ENCODE peak calls at places on chromosomes 5 and 9, in five cellular contexts. One of them, this sample, is unnamed.

GRCh38 chr5:95806687-95807086 is 15.8 kb downstream of the GLRX start:
- DNase-seq in fibroblast of lung: no peak
- DNase-seq in right lobe of liver: no peak
- DNase-seq in progenitor cell of endocrine pancreas: no peak
- DNase-seq in uterus: no peak
- DNase-seq in this sample: no peak

GRCh38 chr9:135077497-135078200 is 9.8 kb upstream of the OLFM1 start:
- DNase-seq in fibroblast of lung: no peak
- DNase-seq in uterus: no peak
- DNase-seq in right lobe of liver: peak
- DNase-seq in progenitor cell of endocrine pancreas: peak
- DNase-seq in this sample: peak

GRCh38 chr5:141846031-141846430 is 32.2 kb downstream of the PCDH1 start:
- DNase-seq in fibroblast of lung: peak
- DNase-seq in uterus: no peak
- DNase-seq in right lobe of liver: no peak
- DNase-seq in progenitor cell of endocrine pancreas: no peak
- DNase-seq in this sample: peak

GRCh38 chr5:95406426-95407093 is 15.4 kb downstream of the FAM81B start:
- DNase-seq in fibroblast of lung: no peak
- DNase-seq in right lobe of liver: no peak
- DNase-seq in uterus: no peak
- DNase-seq in progenitor cell of endocrine pancreas: no peak
- DNase-seq in this sample: peak

GRCh38 chr9:76086521-76086920 is 196.0 kb downstream of the PCSK5 start:
- DNase-seq in progenitor cell of endocrine pancreas: no peak
- DNase-seq in uterus: no peak
- DNase-seq in right lobe of liver: no peak
- DNase-seq in fibroblast of lung: peak
- DNase-seq in this sample: peak

GRCh38 chr9:20684865-20685696 is 1.0 kb downstream of the FOCAD start:
- DNase-seq in right lobe of liver: no peak
- DNase-seq in fibroblast of lung: peak
- DNase-seq in progenitor cell of endocrine pancreas: no peak
- DNase-seq in uterus: no peak
- DNase-seq in this sample: peak

GRCh38 chr5:77935516-77936364 is 159.6 kb upstream of the TBCA start:
- DNase-seq in fibroblast of lung: peak
- DNase-seq in progenitor cell of endocrine pancreas: no peak
- DNase-seq in uterus: no peak
- DNase-seq in right lobe of liver: no peak
- DNase-seq in this sample: peak

GRCh38 chr9:82882133-82882532 is 180.8 kb downstream of the RASEF start:
- DNase-seq in uterus: no peak
- DNase-seq in right lobe of liver: no peak
- DNase-seq in fibroblast of lung: no peak
- DNase-seq in progenitor cell of endocrine pancreas: no peak
- DNase-seq in this sample: no peak

GRCh38 chr5:141825836-141826560 is 52.2 kb downstream of the PCDH1 start:
- DNase-seq in fibroblast of lung: peak
- DNase-seq in uterus: no peak
- DNase-seq in progenitor cell of endocrine pancreas: no peak
- DNase-seq in right lobe of liver: no peak
- DNase-seq in this sample: no peak

GRCh38 chr9:36815566-36816348 is 218.3 kb downstream of the PAX5 start:
- DNase-seq in uterus: no peak
- DNase-seq in right lobe of liver: peak
- DNase-seq in fibroblast of lung: no peak
- DNase-seq in progenitor cell of endocrine pancreas: no peak
- DNase-seq in this sample: no peak

GRCh38 chr9:134938346-134939079 is 20.8 kb upstream of the FCN1 start:
- DNase-seq in fibroblast of lung: no peak
- DNase-seq in right lobe of liver: no peak
- DNase-seq in uterus: no peak
- DNase-seq in progenitor cell of endocrine pancreas: no peak
- DNase-seq in this sample: no peak

GRCh38 chr5:172285226-172286143 is 1.9 kb upstream of the UBTD2 start:
- DNase-seq in fibroblast of lung: no peak
- DNase-seq in progenitor cell of endocrine pancreas: no peak
- DNase-seq in right lobe of liver: no peak
- DNase-seq in uterus: no peak
- DNase-seq in this sample: no peak

GRCh38 chr5:56481998-56482698 is 249.0 kb upstream of the ANKRD55 start:
- DNase-seq in fibroblast of lung: peak
- DNase-seq in right lobe of liver: no peak
- DNase-seq in progenitor cell of endocrine pancreas: no peak
- DNase-seq in uterus: no peak
- DNase-seq in this sample: no peak

GRCh38 chr5:102450313-102450990 is 48.3 kb downstream of the SLCO6A1 start:
- DNase-seq in right lobe of liver: no peak
- DNase-seq in fibroblast of lung: no peak
- DNase-seq in progenitor cell of endocrine pancreas: no peak
- DNase-seq in uterus: no peak
- DNase-seq in this sample: peak

GRCh38 chr9:77142366-77142765 is 35.0 kb upstream of the VPS13A start:
- DNase-seq in right lobe of liver: no peak
- DNase-seq in uterus: no peak
- DNase-seq in fibroblast of lung: no peak
- DNase-seq in progenitor cell of endocrine pancreas: no peak
- DNase-seq in this sample: no peak

GRCh38 chr9:4716163-4716562 is 24.8 kb downstream of the AK3 start:
- DNase-seq in progenitor cell of endocrine pancreas: no peak
- DNase-seq in fibroblast of lung: no peak
- DNase-seq in uterus: no peak
- DNase-seq in right lobe of liver: no peak
- DNase-seq in this sample: no peak

GRCh38 chr5:15073453-15073852 is 201.9 kb upstream of the ANKH start:
- DNase-seq in right lobe of liver: no peak
- DNase-seq in fibroblast of lung: no peak
- DNase-seq in uterus: no peak
- DNase-seq in progenitor cell of endocrine pancreas: no peak
- DNase-seq in this sample: no peak

GRCh38 chr5:177994561-177995190 is 1.4 kb downstream of the PROP1 start:
- DNase-seq in uterus: no peak
- DNase-seq in progenitor cell of endocrine pancreas: no peak
- DNase-seq in fibroblast of lung: no peak
- DNase-seq in right lobe of liver: no peak
- DNase-seq in this sample: no peak

GRCh38 chr9:20441704-20442423 is 180.4 kb downstream of the MLLT3 start:
- DNase-seq in fibroblast of lung: peak
- DNase-seq in uterus: no peak
- DNase-seq in progenitor cell of endocrine pancreas: no peak
- DNase-seq in right lobe of liver: no peak
- DNase-seq in this sample: no peak

GRCh38 chr5:142922223-142922952 is 152.2 kb downstream of the ARHGAP26 start:
- DNase-seq in fibroblast of lung: peak
- DNase-seq in right lobe of liver: no peak
- DNase-seq in uterus: no peak
- DNase-seq in progenitor cell of endocrine pancreas: no peak
- DNase-seq in this sample: peak

GRCh38 chr5:79236970-79237734 is 1.2 kb downstream of the JMY start:
- DNase-seq in fibroblast of lung: peak
- DNase-seq in progenitor cell of endocrine pancreas: peak
- DNase-seq in uterus: peak
- DNase-seq in right lobe of liver: peak
- DNase-seq in this sample: peak

GRCh38 chr9:93309889-93310425 is 126.0 kb downstream of the WNK2 start:
- DNase-seq in progenitor cell of endocrine pancreas: no peak
- DNase-seq in right lobe of liver: peak
- DNase-seq in uterus: no peak
- DNase-seq in fibroblast of lung: no peak
- DNase-seq in this sample: no peak

GRCh38 chr9:34558341-34558740 is 31.2 kb downstream of the CNTFR start:
- DNase-seq in fibroblast of lung: no peak
- DNase-seq in right lobe of liver: no peak
- DNase-seq in uterus: no peak
- DNase-seq in progenitor cell of endocrine pancreas: no peak
- DNase-seq in this sample: no peak

GRCh38 chr5:167821096-167821590 is 470.3 kb upstream of the WWC1 start:
- DNase-seq in fibroblast of lung: no peak
- DNase-seq in right lobe of liver: no peak
- DNase-seq in progenitor cell of endocrine pancreas: no peak
- DNase-seq in uterus: no peak
- DNase-seq in this sample: no peak

GRCh38 chr9:36817160-36817834 is 216.8 kb downstream of the PAX5 start:
- DNase-seq in right lobe of liver: peak
- DNase-seq in fibroblast of lung: no peak
- DNase-seq in uterus: no peak
- DNase-seq in progenitor cell of endocrine pancreas: no peak
- DNase-seq in this sample: no peak

GRCh38 chr5:1723957-1724821 is 75.4 kb downstream of the MRPL36 start:
- DNase-seq in fibroblast of lung: no peak
- DNase-seq in uterus: no peak
- DNase-seq in progenitor cell of endocrine pancreas: peak
- DNase-seq in right lobe of liver: no peak
- DNase-seq in this sample: no peak

GRCh38 chr9:79664375-79664825 is 92.6 kb downstream of the TLE4 start:
- DNase-seq in right lobe of liver: no peak
- DNase-seq in uterus: no peak
- DNase-seq in fibroblast of lung: no peak
- DNase-seq in progenitor cell of endocrine pancreas: no peak
- DNase-seq in this sample: no peak

GRCh38 chr5:40986666-40987065 is 77.4 kb downstream of the C7 start:
- DNase-seq in fibroblast of lung: no peak
- DNase-seq in right lobe of liver: no peak
- DNase-seq in uterus: no peak
- DNase-seq in progenitor cell of endocrine pancreas: no peak
- DNase-seq in this sample: no peak

GRCh38 chr5:1161832-1162229 is 39.6 kb upstream of the SLC6A19 start:
- DNase-seq in progenitor cell of endocrine pancreas: no peak
- DNase-seq in uterus: no peak
- DNase-seq in right lobe of liver: peak
- DNase-seq in fibroblast of lung: no peak
- DNase-seq in this sample: no peak

GRCh38 chr9:37555786-37556185 is 20.4 kb downstream of the FBXO10 start:
- DNase-seq in fibroblast of lung: peak
- DNase-seq in uterus: no peak
- DNase-seq in right lobe of liver: no peak
- DNase-seq in progenitor cell of endocrine pancreas: no peak
- DNase-seq in this sample: peak

DNA sequence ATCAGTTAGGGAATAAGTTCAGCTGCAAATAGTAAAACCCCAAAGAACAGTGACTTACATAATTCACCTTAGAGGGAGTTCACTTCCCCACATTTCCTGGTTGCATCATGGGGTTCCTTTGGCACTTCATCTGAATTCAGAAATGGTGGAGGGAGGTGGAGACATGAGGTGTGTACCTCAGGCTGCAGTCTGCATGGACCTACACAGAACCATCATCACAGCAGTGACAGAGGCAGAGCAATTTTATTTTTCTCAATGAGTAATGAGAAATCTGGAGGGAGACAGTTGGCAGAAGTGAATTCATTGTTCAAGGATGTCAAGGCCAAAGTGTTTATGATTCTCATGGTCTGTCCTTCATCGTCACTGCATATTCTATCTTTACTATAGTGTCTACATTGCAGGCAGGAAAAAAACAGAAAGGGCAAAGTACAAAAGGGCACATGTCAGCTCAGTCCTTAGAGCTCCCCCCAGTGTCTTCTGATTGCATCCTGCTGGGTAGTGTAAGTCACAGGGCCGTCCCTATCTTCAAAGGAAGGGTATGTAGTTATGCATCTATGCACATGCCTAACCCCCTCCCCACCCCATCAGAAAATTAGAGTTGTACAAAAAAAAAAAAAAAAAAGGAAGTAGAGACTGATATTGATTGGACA is 132.8 kb upstream of the APC start:
- DNase-seq in right lobe of liver: no peak
- DNase-seq in uterus: no peak
- DNase-seq in fibroblast of lung: no peak
- DNase-seq in progenitor cell of endocrine pancreas: no peak
- DNase-seq in this sample: peak
- TF ChIP-seq CTCF in right lobe of liver: no peak
- TF ChIP-seq CTCF in uterus: no peak
- TF ChIP-seq CTCF in fibroblast of lung: no peak
- TF ChIP-seq CTCF in progenitor cell of endocrine pancreas: peak
- TF ChIP-seq CTCF in this sample: peak

DNA sequence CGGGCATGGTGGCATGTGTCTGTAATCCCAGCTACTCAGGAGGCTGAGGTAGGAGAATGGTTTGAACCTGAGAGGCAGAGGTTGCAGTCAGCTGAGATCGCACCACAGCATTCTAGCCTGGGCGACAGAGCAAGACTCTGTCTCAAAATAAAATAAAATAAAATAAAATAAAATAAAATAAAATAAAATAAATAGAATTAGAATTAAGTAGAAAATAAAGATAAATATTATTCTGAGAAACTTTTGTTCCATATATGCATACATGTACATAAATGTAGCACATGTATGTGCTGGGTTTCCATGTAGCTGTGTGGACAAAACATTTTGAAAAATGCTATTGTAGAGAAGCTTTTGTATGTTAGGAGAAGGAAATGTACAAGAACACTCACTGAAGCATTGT is 129.4 kb upstream of the VLDLR start:
- DNase-seq in progenitor cell of endocrine pancreas: no peak
- DNase-seq in uterus: no peak
- DNase-seq in right lobe of liver: no peak
- DNase-seq in fibroblast of lung: no peak
- DNase-seq in this sample: no peak
- TF ChIP-seq CTCF in progenitor cell of endocrine pancreas: no peak
- TF ChIP-seq CTCF in uterus: no peak
- TF ChIP-seq CTCF in right lobe of liver: no peak
- TF ChIP-seq CTCF in fibroblast of lung: no peak
- TF ChIP-seq CTCF in this sample: no peak

GRCh38 chr9:114155263-114155966 is at the start of gene COL27A1:
- DNase-seq in fibroblast of lung: peak
- DNase-seq in right lobe of liver: peak
- DNase-seq in uterus: peak
- DNase-seq in progenitor cell of endocrine pancreas: peak
- DNase-seq in this sample: peak
- TF ChIP-seq CTCF in fibroblast of lung: peak
- TF ChIP-seq CTCF in right lobe of liver: peak
- TF ChIP-seq CTCF in uterus: peak
- TF ChIP-seq CTCF in progenitor cell of endocrine pancreas: peak
- TF ChIP-seq CTCF in this sample: peak

GRCh38 chr5:174159327-174160247 is 114.1 kb downstream of the NSG2 start:
- DNase-seq in progenitor cell of endocrine pancreas: no peak
- DNase-seq in right lobe of liver: peak
- DNase-seq in fibroblast of lung: peak
- DNase-seq in uterus: no peak
- DNase-seq in this sample: no peak

GRCh38 chr5:174154559-174154958 is 109.1 kb downstream of the NSG2 start:
- DNase-seq in progenitor cell of endocrine pancreas: no peak
- DNase-seq in right lobe of liver: no peak
- DNase-seq in fibroblast of lung: no peak
- DNase-seq in uterus: no peak
- DNase-seq in this sample: no peak

GRCh38 chr5:174151579-174152181 is 106.2 kb downstream of the NSG2 start:
- DNase-seq in fibroblast of lung: no peak
- DNase-seq in progenitor cell of endocrine pancreas: no peak
- DNase-seq in uterus: no peak
- DNase-seq in right lobe of liver: peak
- DNase-seq in this sample: no peak

DNA sequence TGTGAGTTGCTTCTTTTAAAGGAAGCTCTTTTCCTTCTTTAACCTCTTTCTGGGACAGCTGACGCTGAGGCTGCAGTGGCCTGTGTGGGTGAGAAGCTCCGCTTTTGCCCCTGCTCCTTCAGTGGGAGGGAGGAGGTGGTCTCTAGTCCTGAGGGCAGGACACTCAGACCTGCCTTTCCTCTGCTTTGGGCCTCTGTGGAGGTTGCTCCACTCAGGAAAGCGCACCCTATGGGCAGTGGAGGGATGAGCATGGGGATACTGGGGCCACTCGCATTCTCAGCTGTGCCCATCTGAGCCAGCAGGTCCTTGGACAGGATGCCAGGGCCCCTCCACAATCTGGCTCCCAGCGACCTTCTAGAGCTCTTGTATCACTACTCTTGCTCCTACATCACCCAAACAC is 111.5 kb downstream of the NSG2 start:
- DNase-seq in uterus: no peak
- DNase-seq in progenitor cell of endocrine pancreas: no peak
- DNase-seq in fibroblast of lung: no peak
- DNase-seq in right lobe of liver: peak
- DNase-seq in this sample: no peak
- TF ChIP-seq CTCF in uterus: no peak
- TF ChIP-seq CTCF in progenitor cell of endocrine pancreas: no peak
- TF ChIP-seq CTCF in fibroblast of lung: no peak
- TF ChIP-seq CTCF in right lobe of liver: no peak
- TF ChIP-seq CTCF in this sample: no peak